ENCODE peak calls at places on chromosomes 1 and 21, in six cellular contexts. One of them, this sample, is unnamed.

GRCh38 chr21:45388011-45388521 is 16.9 kb upstream of the COL18A1 start:
- DNase-seq in CMK: no peak
- DNase-seq in colonic mucosa: no peak
- DNase-seq in central memory CD4-positive, alpha-beta T cell: no peak
- DNase-seq in H7: no peak
- DNase-seq in progenitor cell of endocrine pancreas: no peak
- DNase-seq in this sample: no peak

GRCh38 chr1:70071597-70071996 is 133.8 kb downstream of the LRRC40 start:
- DNase-seq in colonic mucosa: peak; percentile 41
- DNase-seq in H7: no peak
- DNase-seq in central memory CD4-positive, alpha-beta T cell: no peak
- DNase-seq in progenitor cell of endocrine pancreas: no peak
- DNase-seq in CMK: no peak
- DNase-seq in this sample: no peak

GRCh38 chr21:44785620-44786344 is 15.8 kb downstream of the UBE2G2 start:
- DNase-seq in colonic mucosa: no peak
- DNase-seq in progenitor cell of endocrine pancreas: no peak
- DNase-seq in H7: no peak
- DNase-seq in central memory CD4-positive, alpha-beta T cell: no peak
- DNase-seq in CMK: no peak
- DNase-seq in this sample: no peak

GRCh38 chr1:18414872-18415447 is 65.8 kb upstream of the KLHDC7A start:
- DNase-seq in progenitor cell of endocrine pancreas: no peak
- DNase-seq in central memory CD4-positive, alpha-beta T cell: no peak
- DNase-seq in CMK: no peak
- DNase-seq in colonic mucosa: no peak
- DNase-seq in H7: no peak
- DNase-seq in this sample: no peak

GRCh38 chr1:247647864-247648263 is 31.7 kb downstream of the OR13G1 start:
- DNase-seq in CMK: no peak
- DNase-seq in colonic mucosa: peak; percentile 70
- DNase-seq in central memory CD4-positive, alpha-beta T cell: no peak
- DNase-seq in H7: peak; percentile 56
- DNase-seq in progenitor cell of endocrine pancreas: no peak
- DNase-seq in this sample: no peak

GRCh38 chr1:186967659-186968394 is 139.1 kb downstream of the PLA2G4A start:
- DNase-seq in colonic mucosa: no peak
- DNase-seq in CMK: no peak
- DNase-seq in H7: no peak
- DNase-seq in progenitor cell of endocrine pancreas: no peak
- DNase-seq in central memory CD4-positive, alpha-beta T cell: no peak
- DNase-seq in this sample: peak; percentile 9

GRCh38 chr1:99660496-99660895 is 14.6 kb downstream of the PALMD start:
- DNase-seq in CMK: no peak
- DNase-seq in H7: no peak
- DNase-seq in colonic mucosa: no peak
- DNase-seq in progenitor cell of endocrine pancreas: no peak
- DNase-seq in central memory CD4-positive, alpha-beta T cell: no peak
- DNase-seq in this sample: no peak

GRCh38 chr1:190904091-190904695 is 426.5 kb upstream of the BRINP3 start:
- DNase-seq in progenitor cell of endocrine pancreas: no peak
- DNase-seq in colonic mucosa: no peak
- DNase-seq in CMK: no peak
- DNase-seq in H7: no peak
- DNase-seq in central memory CD4-positive, alpha-beta T cell: no peak
- DNase-seq in this sample: no peak

GRCh38 chr1:224639426-224639975 is 23.4 kb downstream of the CNIH3 start:
- DNase-seq in progenitor cell of endocrine pancreas: no peak
- DNase-seq in H7: no peak
- DNase-seq in central memory CD4-positive, alpha-beta T cell: no peak
- DNase-seq in CMK: no peak
- DNase-seq in colonic mucosa: no peak
- DNase-seq in this sample: no peak

GRCh38 chr1:234368320-234369032 is 4.8 kb upstream of the COA6 start:
- DNase-seq in progenitor cell of endocrine pancreas: no peak
- DNase-seq in CMK: no peak
- DNase-seq in H7: no peak
- DNase-seq in colonic mucosa: no peak
- DNase-seq in central memory CD4-positive, alpha-beta T cell: peak; percentile 7
- DNase-seq in this sample: no peak

GRCh38 chr21:29704719-29705118 is 235.1 kb downstream of the GRIK1 start:
- DNase-seq in progenitor cell of endocrine pancreas: no peak
- DNase-seq in central memory CD4-positive, alpha-beta T cell: no peak
- DNase-seq in H7: no peak
- DNase-seq in CMK: no peak
- DNase-seq in colonic mucosa: no peak
- DNase-seq in this sample: no peak

GRCh38 chr1:109096110-109096509 is 5.5 kb downstream of the TMEM167B start:
- DNase-seq in H7: no peak
- DNase-seq in progenitor cell of endocrine pancreas: no peak
- DNase-seq in central memory CD4-positive, alpha-beta T cell: no peak
- DNase-seq in CMK: no peak
- DNase-seq in colonic mucosa: no peak
- DNase-seq in this sample: no peak

GRCh38 chr1:23224721-23225648 is 7.7 kb upstream of the HTR1D start:
- DNase-seq in central memory CD4-positive, alpha-beta T cell: no peak
- DNase-seq in progenitor cell of endocrine pancreas: no peak
- DNase-seq in colonic mucosa: peak; percentile 86
- DNase-seq in CMK: no peak
- DNase-seq in H7: no peak
- DNase-seq in this sample: peak; percentile 86

GRCh38 chr1:1348420-1349255 is 580 bp downstream of the DVL1 start:
- DNase-seq in CMK: no peak
- DNase-seq in progenitor cell of endocrine pancreas: no peak
- DNase-seq in H7: no peak
- DNase-seq in colonic mucosa: no peak
- DNase-seq in central memory CD4-positive, alpha-beta T cell: no peak
- DNase-seq in this sample: peak; percentile 65

GRCh38 chr1:41804176-41804575 is 114.5 kb downstream of the HIVEP3 start:
- DNase-seq in H7: no peak
- DNase-seq in progenitor cell of endocrine pancreas: no peak
- DNase-seq in CMK: no peak
- DNase-seq in central memory CD4-positive, alpha-beta T cell: no peak
- DNase-seq in colonic mucosa: no peak
- DNase-seq in this sample: no peak

GRCh38 chr1:208254862-208255261 is 10.7 kb upstream of the PLXNA2 start:
- DNase-seq in H7: no peak
- DNase-seq in central memory CD4-positive, alpha-beta T cell: no peak
- DNase-seq in colonic mucosa: no peak
- DNase-seq in CMK: no peak
- DNase-seq in progenitor cell of endocrine pancreas: no peak
- DNase-seq in this sample: no peak

GRCh38 chr1:207188901-207189300 is 84.9 kb downstream of the C4BPA start:
- DNase-seq in CMK: no peak
- DNase-seq in H7: no peak
- DNase-seq in central memory CD4-positive, alpha-beta T cell: no peak
- DNase-seq in colonic mucosa: no peak
- DNase-seq in progenitor cell of endocrine pancreas: no peak
- DNase-seq in this sample: no peak

GRCh38 chr1:116806245-116806644 is 52.0 kb downstream of the CD2 start:
- DNase-seq in colonic mucosa: no peak
- DNase-seq in CMK: no peak
- DNase-seq in central memory CD4-positive, alpha-beta T cell: peak; percentile 51
- DNase-seq in H7: no peak
- DNase-seq in progenitor cell of endocrine pancreas: no peak
- DNase-seq in this sample: no peak

GRCh38 chr1:245645406-245645805 is 490.6 kb downstream of the KIF26B start:
- DNase-seq in progenitor cell of endocrine pancreas: no peak
- DNase-seq in H7: no peak
- DNase-seq in CMK: no peak
- DNase-seq in central memory CD4-positive, alpha-beta T cell: no peak
- DNase-seq in colonic mucosa: no peak
- DNase-seq in this sample: no peak

GRCh38 chr21:34517491-34518245 is 5.7 kb upstream of the KCNE1 start:
- DNase-seq in CMK: no peak
- DNase-seq in progenitor cell of endocrine pancreas: no peak
- DNase-seq in central memory CD4-positive, alpha-beta T cell: no peak
- DNase-seq in H7: peak; percentile 72
- DNase-seq in colonic mucosa: no peak
- DNase-seq in this sample: peak; percentile 68

GRCh38 chr1:6425671-6426070 is 1.1 kb downstream of the ESPN start:
- DNase-seq in H7: no peak
- DNase-seq in colonic mucosa: no peak
- DNase-seq in CMK: no peak
- DNase-seq in central memory CD4-positive, alpha-beta T cell: no peak
- DNase-seq in progenitor cell of endocrine pancreas: no peak
- DNase-seq in this sample: no peak

GRCh38 chr1:154968731-154969130 is 1.8 kb downstream of the SHC1 start:
- DNase-seq in colonic mucosa: no peak
- DNase-seq in central memory CD4-positive, alpha-beta T cell: no peak
- DNase-seq in progenitor cell of endocrine pancreas: no peak
- DNase-seq in CMK: no peak
- DNase-seq in H7: no peak
- DNase-seq in this sample: no peak

GRCh38 chr1:54137532-54138061 is 15.2 kb downstream of the CDCP2 start:
- DNase-seq in central memory CD4-positive, alpha-beta T cell: no peak
- DNase-seq in H7: no peak
- DNase-seq in CMK: no peak
- DNase-seq in progenitor cell of endocrine pancreas: no peak
- DNase-seq in colonic mucosa: no peak
- DNase-seq in this sample: peak; percentile 79

GRCh38 chr21:45517249-45518065 is 24.8 kb downstream of the SLC19A1 start:
- DNase-seq in H7: no peak
- DNase-seq in CMK: no peak
- DNase-seq in progenitor cell of endocrine pancreas: no peak
- DNase-seq in central memory CD4-positive, alpha-beta T cell: no peak
- DNase-seq in colonic mucosa: no peak
- DNase-seq in this sample: peak; percentile 40

GRCh38 chr1:240414237-240414636 is 197.7 kb downstream of the GREM2 start:
- DNase-seq in progenitor cell of endocrine pancreas: no peak
- DNase-seq in CMK: no peak
- DNase-seq in colonic mucosa: no peak
- DNase-seq in central memory CD4-positive, alpha-beta T cell: no peak
- DNase-seq in H7: no peak
- DNase-seq in this sample: no peak

GRCh38 chr21:37071561-37072238 is 1.2 kb downstream of the PIGP start:
- DNase-seq in colonic mucosa: peak; percentile 65
- DNase-seq in central memory CD4-positive, alpha-beta T cell: no peak
- DNase-seq in progenitor cell of endocrine pancreas: no peak
- DNase-seq in CMK: no peak
- DNase-seq in H7: peak; percentile 16
- DNase-seq in this sample: peak; percentile 41

GRCh38 chr1:19113362-19114092 is 96.5 kb downstream of the UBR4 start:
- DNase-seq in CMK: peak; percentile 15
- DNase-seq in progenitor cell of endocrine pancreas: peak; percentile 16
- DNase-seq in H7: peak; percentile 53
- DNase-seq in colonic mucosa: peak; percentile 45
- DNase-seq in central memory CD4-positive, alpha-beta T cell: peak; percentile 6
- DNase-seq in this sample: peak; percentile 70

GRCh38 chr1:1230656-1231399 is 973 bp downstream of the SDF4 start:
- DNase-seq in H7: no peak
- DNase-seq in central memory CD4-positive, alpha-beta T cell: no peak
- DNase-seq in colonic mucosa: peak; percentile 77
- DNase-seq in progenitor cell of endocrine pancreas: no peak
- DNase-seq in CMK: no peak
- DNase-seq in this sample: peak; percentile 78

GRCh38 chr1:228308628-228309547 is 97.7 kb downstream of the TRIM11 start:
- DNase-seq in CMK: no peak
- DNase-seq in colonic mucosa: no peak
- DNase-seq in H7: peak; percentile 89
- DNase-seq in central memory CD4-positive, alpha-beta T cell: no peak
- DNase-seq in progenitor cell of endocrine pancreas: no peak
- DNase-seq in this sample: no peak

GRCh38 chr1:205991237-205991636 is 12.0 kb downstream of the RAB7B start:
- DNase-seq in H7: no peak
- DNase-seq in CMK: no peak
- DNase-seq in central memory CD4-positive, alpha-beta T cell: no peak
- DNase-seq in colonic mucosa: no peak
- DNase-seq in progenitor cell of endocrine pancreas: no peak
- DNase-seq in this sample: no peak

GRCh38 chr1:230824571-230825060 is 43.7 kb downstream of the C1orf198 start:
- DNase-seq in CMK: no peak
- DNase-seq in colonic mucosa: no peak
- DNase-seq in progenitor cell of endocrine pancreas: no peak
- DNase-seq in central memory CD4-positive, alpha-beta T cell: no peak
- DNase-seq in H7: no peak
- DNase-seq in this sample: peak; percentile 24